ENCODE peak calls at places on chromosomes 1 and 21, in nine cellular contexts. A is activated CD4-positive, alpha-beta T cell treated with anti-CD3 and anti-CD28 coated beads, Interleukin-2, amount 50 U/mL, for 48 hours; K is stimulated activated CD8-positive, alpha-beta memory T cell treated with anti-CD3 and anti-CD28 coated beads, Interleukin-7, amount 100 ng/mL, for 4 hours; H is iris pigment epithelial cell; X is T-helper 1 cell; N is foreskin fibroblast; O is endothelial cell; B is pulmonary artery endothelial cell; S is NCI-H510A. G is an unnamed sample.

GRCh38 chr1:191695865-191696264 is 462.4 kb upstream of the RGS18 start:
- DNase-seq in A (no peak), K (no peak), H (no peak), X (peak; percentile 1), N (peak; percentile 76), O (no peak), B (no peak), S (no peak), G (no peak)

GRCh38 chr1:94612081-94612480 is 70.5 kb upstream of the F3 start:
- DNase-seq in A (no peak), K (no peak), H (no peak), X (no peak), N (no peak), O (no peak), B (no peak), S (no peak), G (no peak)

GRCh38 chr21:34548782-34549376 is 36.9 kb upstream of the KCNE1 start:
- DNase-seq in A (no peak), K (no peak), H (no peak), X (no peak), N (no peak), O (no peak), B (no peak), S (no peak), G (no peak)

GRCh38 chr1:167333703-167334102 is 113.0 kb downstream of the POU2F1 start:
- DNase-seq in A (no peak), K (no peak), H (no peak), X (no peak), N (no peak), O (no peak), B (no peak), S (no peak), G (no peak)

GRCh38 chr1:187460093-187460492 is 631.3 kb downstream of the PLA2G4A start:
- DNase-seq in A (no peak), K (no peak), H (no peak), X (no peak), N (no peak), O (no peak), B (no peak), S (no peak), G (no peak)

GRCh38 chr1:22761821-22762220 is 51.2 kb downstream of the EPHB2 start:
- DNase-seq in A (no peak), K (no peak), H (no peak), X (no peak), N (no peak), O (no peak), B (no peak), S (no peak), G (no peak)

GRCh38 chr1:42315500-42315899 is 19.5 kb downstream of the FOXJ3 start:
- DNase-seq in A (no peak), K (no peak), H (no peak), X (no peak), N (no peak), O (no peak), B (no peak), S (no peak), G (no peak)

GRCh38 chr1:247077768-247078314 is 770 bp downstream of the ZNF670 start:
- DNase-seq in A (no peak), K (no peak), H (peak; percentile 23), X (no peak), N (no peak), O (no peak), B (no peak), S (no peak), G (no peak)

GRCh38 chr1:5129746-5130355 is 475.4 kb downstream of the AJAP1 start:
- DNase-seq in A (no peak), K (no peak), H (no peak), X (no peak), N (no peak), O (no peak), B (no peak), S (no peak), G (no peak)

GRCh38 chr1:182754915-182755314 is 34.7 kb upstream of the NPL start:
- DNase-seq in A (no peak), K (no peak), H (no peak), X (no peak), N (no peak), O (no peak), B (no peak), S (no peak), G (no peak)

GRCh38 chr1:91889717-91890459 is 3.9 kb upstream of the TGFBR3 start:
- DNase-seq in A (no peak), K (no peak), H (peak; percentile 58), X (peak; percentile 54), N (peak; percentile 75), O (no peak), B (no peak), S (no peak), G (no peak)

GRCh38 chr1:45493116-45493697 is 2.2 kb upstream of the TESK2 start:
- DNase-seq in A (peak; percentile 38), K (no peak), H (peak; percentile 60), X (peak; percentile 57), N (peak; percentile 70), O (peak; percentile 61), B (peak; percentile 37), S (no peak), G (peak; percentile 26)

GRCh38 chr1:225388372-225388771 is 39.5 kb downstream of the LBR start:
- DNase-seq in A (no peak), K (no peak), H (peak; percentile 57), X (no peak), N (peak; percentile 9), O (no peak), B (no peak), S (no peak), G (no peak)

GRCh38 chr1:116345830-116346229 is 27.2 kb upstream of the ATP1A1 start:
- DNase-seq in A (no peak), K (peak; percentile 1), H (no peak), X (no peak), N (no peak), O (no peak), B (no peak), S (peak; percentile 35), G (peak; percentile 65)

GRCh38 chr1:198605880-198606458 is 32.9 kb upstream of the PTPRC start:
- DNase-seq in A (no peak), K (no peak), H (no peak), X (no peak), N (peak; percentile 11), O (no peak), B (no peak), S (no peak), G (no peak)

GRCh38 chr1:27886744-27887143 is 14.4 kb downstream of the THEMIS2 start:
- DNase-seq in A (no peak), K (no peak), H (no peak), X (no peak), N (no peak), O (no peak), B (no peak), S (no peak), G (no peak)

GRCh38 chr1:169103002-169103401 is 3.5 kb upstream of the ATP1B1 start:
- DNase-seq in A (no peak), K (no peak), H (no peak), X (no peak), N (no peak), O (no peak), B (no peak), S (no peak), G (no peak)

GRCh38 chr1:43968348-43968948 is 1.4 kb upstream of the DPH2 start:
- DNase-seq in A (no peak), K (no peak), H (peak; percentile 31), X (no peak), N (peak; percentile 62), O (peak; percentile 65), B (no peak), S (no peak), G (no peak)

GRCh38 chr1:19682257-19682656 is 17.6 kb downstream of the HTR6 start:
- DNase-seq in A (no peak), K (no peak), H (peak; percentile 80), X (no peak), N (peak; percentile 93), O (no peak), B (no peak), S (no peak), G (no peak)

GRCh38 chr1:194705123-194705522 is 1518.7 kb upstream of the B3GALT2 start:
- DNase-seq in A (no peak), K (no peak), H (peak; percentile 2), X (no peak), N (no peak), O (no peak), B (no peak), S (no peak), G (no peak)

GRCh38 chr1:98385691-98386090 is 275.8 kb upstream of the SNX7 start:
- DNase-seq in A (no peak), K (no peak), H (peak; percentile 79), X (no peak), N (peak; percentile 31), O (no peak), B (peak; percentile 10), S (no peak), G (no peak)

GRCh38 chr1:161768986-161769672 is 3.0 kb downstream of the ATF6 start:
- DNase-seq in A (no peak), K (no peak), H (peak; percentile 20), X (no peak), N (peak; percentile 15), O (no peak), B (no peak), S (no peak), G (no peak)

GRCh38 chr1:17654519-17654918 is 100.6 kb upstream of the ACTL8 start:
- DNase-seq in A (no peak), K (no peak), H (no peak), X (no peak), N (no peak), O (no peak), B (no peak), S (no peak), G (no peak)

GRCh38 chr1:154448271-154448905 is 43.2 kb downstream of the IL6R start:
- DNase-seq in A (no peak), K (no peak), H (no peak), X (no peak), N (no peak), O (no peak), B (no peak), S (no peak), G (no peak)

GRCh38 chr1:204633665-204634064 is 51.9 kb downstream of the LRRN2 start:
- DNase-seq in A (no peak), K (no peak), H (no peak), X (no peak), N (no peak), O (no peak), B (no peak), S (no peak), G (no peak)

GRCh38 chr1:27299385-27300252 is 22.3 kb upstream of the TMEM222 start:
- DNase-seq in A (no peak), K (no peak), H (peak; percentile 100), X (no peak), N (peak; percentile 99), O (no peak), B (peak; percentile 11), S (no peak), G (no peak)

G was measured in T follicular helper cell.